ENCODE peak calls at places on chromosomes 13 and 19, in eight cellular contexts. K is omental fat pad, U is choroid plexus epithelial cell, A is T47D, C is IMR-90, N is astrocyte of the spinal cord, W is posterior cingulate gyrus, S is small intestine. M is an unnamed sample.

GRCh38 chr19:11658954-11659353 is 61.7 kb downstream of the ZNF627 start:
- DNase-seq in A (peak), S (no peak), W (no peak), C (no peak), U (no peak), K (no peak), N (no peak), M (no peak)

GRCh38 chr19:13215572-13216380 is 65.6 kb downstream of the IER2 start:
- DNase-seq in N (peak), W (no peak), C (no peak), K (no peak), U (no peak), A (no peak), S (peak), M (peak)

GRCh38 chr19:38846097-38846496 is 3.7 kb downstream of the HNRNPL start:
- DNase-seq in K (no peak), A (no peak), W (no peak), C (no peak), U (no peak), N (no peak), S (no peak), M (no peak)

GRCh38 chr19:8615813-8616596 is 5.5 kb upstream of the ADAMTS10 start:
- DNase-seq in C (peak), N (peak), U (peak), S (peak), A (peak), K (peak), W (peak), M (peak)

GRCh38 chr13:98454389-98454881 is 122.5 kb downstream of the STK24 start:
- DNase-seq in A (peak), C (peak), S (no peak), U (peak), K (no peak), W (peak), N (peak), M (no peak)

GRCh38 chr19:7973883-7974282 is 30.4 kb upstream of the TIMM44 start:
- DNase-seq in C (no peak), U (no peak), N (no peak), K (no peak), S (no peak), A (no peak), W (peak), M (no peak)

GRCh38 chr13:51230473-51231105 is 8.4 kb downstream of the FAM124A start:
- DNase-seq in W (peak), C (peak), A (no peak), U (peak), K (no peak), S (peak), N (peak), M (no peak)

GRCh38 chr13:95319551-95320274 is 18.5 kb upstream of the ABCC4 start:
- DNase-seq in U (no peak), N (no peak), W (no peak), K (no peak), A (no peak), C (no peak), S (no peak), M (no peak)

GRCh38 chr13:20221772-20222171 is 10.3 kb downstream of the GJB6 start:
- DNase-seq in W (no peak), C (no peak), U (no peak), A (no peak), K (no peak), N (no peak), S (no peak), M (no peak)

GRCh38 chr19:45952341-45952690 is 21.3 kb downstream of the NOVA2 start:
- DNase-seq in U (no peak), C (no peak), A (no peak), W (no peak), N (no peak), K (no peak), S (no peak), M (no peak)

GRCh38 chr19:55115446-55116065 is 1.9 kb downstream of the PPP1R12C start:
- DNase-seq in N (no peak), A (no peak), C (peak), U (peak), K (no peak), S (no peak), W (no peak), M (peak)

GRCh38 chr13:32125746-32126145 is 94.2 kb downstream of the FRY start:
- DNase-seq in K (no peak), C (no peak), U (no peak), N (no peak), A (no peak), S (no peak), W (no peak), M (no peak)

GRCh38 chr19:43765109-43765876 is 10.5 kb upstream of the SMG9 start:
- DNase-seq in W (peak), A (no peak), K (peak), S (peak), C (peak), U (peak), N (peak), M (peak)

GRCh38 chr13:95677564-95678386 is 836 bp downstream of the DNAJC3 start:
- DNase-seq in S (peak), U (peak), K (peak), A (peak), N (peak), C (peak), W (no peak), M (peak)

GRCh38 chr13:60043262-60043661 is 120.5 kb downstream of the DIAPH3 start:
- DNase-seq in N (peak), K (no peak), W (no peak), C (peak), A (no peak), S (no peak), U (peak), M (no peak)

GRCh38 chr13:32316030-32316344 is 679 bp downstream of the BRCA2 start:
- DNase-seq in A (no peak), W (peak), N (no peak), U (no peak), K (no peak), C (no peak), S (no peak), M (no peak)

GRCh38 chr13:44243198-44243852 is 130.3 kb upstream of the SERP2 start:
- DNase-seq in K (no peak), C (peak), N (peak), W (peak), S (no peak), A (peak), U (peak), M (peak)

GRCh38 chr19:33438016-33438671 is 64.6 kb downstream of the CEBPG start:
- DNase-seq in S (peak), U (peak), C (peak), K (no peak), W (peak), N (peak), A (no peak), M (no peak)

GRCh38 chr19:14536926-14537692 is 7.7 kb downstream of the TECR start:
- DNase-seq in A (peak), N (no peak), U (peak), W (no peak), S (peak), K (peak), C (no peak), M (peak)

GRCh38 chr19:54104998-54105715 is 2.5 kb downstream of the NDUFA3 start:
- DNase-seq in K (no peak), N (no peak), C (no peak), A (no peak), S (no peak), U (no peak), W (no peak), M (no peak)

GRCh38 chr13:109764474-109765292 is 21.7 kb downstream of the IRS2 start:
- DNase-seq in W (peak), N (peak), C (peak), A (no peak), S (no peak), K (no peak), U (no peak), M (peak)

GRCh38 chr13:113051641-113052040 is 54.0 kb upstream of the F7 start:
- DNase-seq in W (no peak), A (no peak), C (no peak), U (no peak), K (no peak), S (no peak), N (no peak), M (no peak)

GRCh38 chr13:31756346-31756745 is 17.0 kb downstream of the RXFP2 start:
- DNase-seq in A (no peak), W (no peak), N (peak), K (no peak), U (peak), C (peak), S (no peak), M (no peak)

GRCh38 chr19:17626456-17626855 is 61.7 kb downstream of the UNC13A start:
- DNase-seq in S (no peak), C (no peak), A (no peak), U (no peak), K (no peak), W (no peak), N (no peak), M (no peak)

GRCh38 chr19:19146000-19146608 is 7.8 kb upstream of the TMEM161A start:
- DNase-seq in S (peak), N (peak), U (peak), C (peak), K (peak), W (peak), A (peak), M (peak)

GRCh38 chr13:46492946-46493345 is 60.0 kb upstream of the LRCH1 start:
- DNase-seq in S (peak), N (peak), C (peak), U (peak), K (no peak), W (no peak), A (peak), M (no peak)

GRCh38 chr13:21033866-21034601 is 27.4 kb downstream of the LATS2 start:
- DNase-seq in W (no peak), C (no peak), U (no peak), N (peak), K (no peak), S (no peak), A (peak), M (no peak)

M was measured in stimulated activated CD4-positive, alpha-beta T cell treated with anti-CD3 and anti-CD28 coated beads, Interleukin-15, amount 100 ng/mL, for 24 hours.